ENCODE peak calls at places on chromosomes 3 and 15, in five cellular contexts. One of them, this sample, is unnamed.

GRCh38 chr3:172307143-172307560 is 141.1 kb downstream of the GHSR start:
- DNase-seq in HL-60: no peak
- DNase-seq in HCT116: no peak
- DNase-seq in Panc1: no peak
- DNase-seq in stomach: no peak
- DNase-seq in this sample: no peak

GRCh38 chr15:94478763-94479162 is 247.4 kb downstream of the MCTP2 start:
- DNase-seq in HCT116: no peak
- DNase-seq in HL-60: no peak
- DNase-seq in stomach: no peak
- DNase-seq in Panc1: no peak
- DNase-seq in this sample: no peak

GRCh38 chr3:16177962-16178627 is 3.6 kb downstream of the GALNT15 start:
- DNase-seq in HCT116: peak; percentile 38
- DNase-seq in stomach: peak; percentile 79
- DNase-seq in HL-60: peak; percentile 38
- DNase-seq in Panc1: peak; percentile 45
- DNase-seq in this sample: peak; percentile 89

GRCh38 chr3:126577256-126577655 is 18.5 kb upstream of the C3orf22 start:
- DNase-seq in HL-60: no peak
- DNase-seq in Panc1: no peak
- DNase-seq in HCT116: no peak
- DNase-seq in stomach: no peak
- DNase-seq in this sample: no peak

GRCh38 chr3:71942432-71942831 is 157.5 kb upstream of the PROK2 start:
- DNase-seq in Panc1: no peak
- DNase-seq in HCT116: no peak
- DNase-seq in stomach: no peak
- DNase-seq in HL-60: no peak
- DNase-seq in this sample: no peak

GRCh38 chr3:52433328-52434060 is 11.4 kb downstream of the SEMA3G start:
- DNase-seq in Panc1: no peak
- DNase-seq in HCT116: no peak
- DNase-seq in stomach: no peak
- DNase-seq in HL-60: no peak
- DNase-seq in this sample: peak; percentile 53

GRCh38 chr15:72222433-72222832 is 8.6 kb downstream of the PKM start:
- DNase-seq in HCT116: no peak
- DNase-seq in stomach: no peak
- DNase-seq in Panc1: no peak
- DNase-seq in HL-60: peak; percentile 28
- DNase-seq in this sample: no peak

GRCh38 chr15:50187997-50188396 is 6.0 kb downstream of the SLC27A2 start:
- DNase-seq in HCT116: no peak
- DNase-seq in stomach: no peak
- DNase-seq in HL-60: no peak
- DNase-seq in Panc1: no peak
- DNase-seq in this sample: no peak

GRCh38 chr15:90318591-90318990 is 33.5 kb upstream of the ZNF774 start:
- DNase-seq in HCT116: no peak
- DNase-seq in Panc1: no peak
- DNase-seq in stomach: no peak
- DNase-seq in HL-60: no peak
- DNase-seq in this sample: peak; percentile 40

GRCh38 chr3:63960048-63960711 is 48.0 kb upstream of the SCAANT1 start:
- DNase-seq in HCT116: peak; percentile 4
- DNase-seq in Panc1: peak; percentile 67
- DNase-seq in stomach: peak; percentile 43
- DNase-seq in HL-60: no peak
- DNase-seq in this sample: no peak

DNA sequence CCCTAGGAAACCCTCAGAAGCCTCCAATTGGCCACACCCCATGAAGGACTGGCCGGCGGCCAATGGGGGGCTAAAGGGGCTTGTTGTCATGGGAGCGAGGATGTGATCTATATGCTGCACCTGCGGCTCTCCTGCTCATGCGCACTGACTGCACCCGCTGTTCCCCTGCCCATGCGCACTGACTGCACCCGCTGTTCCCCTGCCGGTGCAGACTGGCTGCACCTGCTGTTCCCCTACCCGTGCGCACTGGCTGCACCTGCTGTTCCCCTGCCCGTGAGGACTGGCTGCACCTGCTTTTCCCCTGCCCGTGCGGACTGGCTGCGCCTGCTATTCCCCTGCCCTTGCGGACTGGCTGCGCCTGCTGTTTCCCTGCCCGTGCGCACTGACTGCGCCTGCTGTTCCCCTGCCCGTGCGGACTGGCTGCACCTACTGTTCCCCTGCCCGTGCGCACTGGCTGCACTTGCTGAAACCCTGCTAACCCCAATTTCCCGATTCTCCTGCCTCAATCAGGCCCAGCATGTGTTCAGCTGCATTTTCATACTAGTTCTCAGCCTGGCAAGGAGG is 16.8 kb upstream of the MCCC1 start:
- DNase-seq in HCT116: no peak
- DNase-seq in HL-60: peak; percentile 29
- DNase-seq in Panc1: no peak
- DNase-seq in stomach: peak; percentile 74
- DNase-seq in this sample: no peak
- H3K27me3 ChIP-seq in HCT116: peaks cover 12% of the 10 kb centered on the region
- H3K27me3 ChIP-seq in HL-60: no peaks in the 10 kb centered on the region
- H3K27me3 ChIP-seq in Panc1: peaks cover 10% of the 10 kb centered on the region
- H3K27me3 ChIP-seq in stomach: no peaks in the 10 kb centered on the region
- H3K27me3 ChIP-seq in this sample: peaks cover 29% of the 10 kb centered on the region

GRCh38 chr15:101045236-101045646 is 126.1 kb downstream of the LRRK1 start:
- DNase-seq in HL-60: no peak
- DNase-seq in stomach: peak; percentile 15
- DNase-seq in Panc1: no peak
- DNase-seq in HCT116: no peak
- DNase-seq in this sample: peak; percentile 41
- TF ChIP-seq POLR2AphosphoS5 in HL-60: no peak
- TF ChIP-seq POLR2AphosphoS5 in stomach: peak; percentile 6
- TF ChIP-seq POLR2AphosphoS5 in Panc1: no peak
- TF ChIP-seq POLR2AphosphoS5 in HCT116: no peak
- TF ChIP-seq POLR2AphosphoS5 in this sample: no peak

GRCh38 chr15:60006808-60007346 is 2.8 kb downstream of the FOXB1 start:
- DNase-seq in HL-60: no peak
- DNase-seq in Panc1: no peak
- DNase-seq in stomach: no peak
- DNase-seq in HCT116: no peak
- DNase-seq in this sample: no peak

GRCh38 chr15:60004019-60004845 is at the start of gene FOXB1:
- DNase-seq in stomach: no peak
- DNase-seq in HL-60: peak; percentile 16
- DNase-seq in Panc1: no peak
- DNase-seq in HCT116: no peak
- DNase-seq in this sample: no peak

GRCh38 chr15:60006203-60006782 is 2.2 kb downstream of the FOXB1 start:
- DNase-seq in HL-60: no peak
- DNase-seq in Panc1: peak; percentile 10
- DNase-seq in HCT116: no peak
- DNase-seq in stomach: no peak
- DNase-seq in this sample: no peak

GRCh38 chr15:60004846-60005351 is 788 bp downstream of the FOXB1 start:
- DNase-seq in HCT116: no peak
- DNase-seq in HL-60: peak; percentile 3
- DNase-seq in Panc1: no peak
- DNase-seq in stomach: no peak
- DNase-seq in this sample: no peak

DNA sequence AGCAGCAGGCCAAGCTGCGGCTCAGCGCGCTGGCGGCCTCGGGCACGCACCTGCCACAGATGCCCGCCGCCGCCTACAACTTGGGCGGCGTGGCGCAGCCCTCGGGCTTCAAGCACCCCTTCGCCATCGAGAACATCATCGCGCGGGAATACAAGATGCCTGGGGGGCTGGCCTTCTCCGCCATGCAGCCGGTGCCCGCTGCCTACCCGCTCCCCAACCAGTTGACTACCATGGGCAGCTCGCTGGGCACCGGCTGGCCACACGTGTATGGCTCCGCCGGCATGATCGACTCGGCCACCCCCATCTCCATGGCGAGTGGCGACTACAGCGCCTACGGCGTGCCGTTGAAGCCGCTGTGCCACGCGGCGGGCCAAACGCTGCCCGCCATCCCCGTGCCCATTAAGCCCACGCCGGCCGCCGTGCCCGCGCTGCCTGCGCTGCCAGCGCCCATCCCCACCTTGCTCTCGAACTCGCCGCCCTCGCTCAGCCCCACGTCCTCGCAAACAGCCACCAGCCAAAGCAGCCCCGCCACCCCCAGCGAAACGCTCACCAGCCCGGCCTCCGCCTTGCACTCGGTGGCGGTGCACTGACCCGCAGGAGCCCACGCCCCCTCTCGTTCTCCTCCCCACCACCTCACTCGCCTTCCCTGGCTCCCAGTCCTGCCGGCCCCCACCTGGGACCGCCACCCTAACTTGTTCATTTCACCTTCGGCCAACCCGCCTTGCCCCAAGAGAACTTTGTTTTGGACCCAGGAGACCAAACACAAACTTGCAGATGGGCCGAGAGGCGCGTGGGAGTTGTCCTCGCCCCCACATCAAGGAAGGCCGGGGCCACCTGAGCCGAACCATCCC is 1.5 kb downstream of the FOXB1 start:
- DNase-seq in HL-60: no peak
- DNase-seq in stomach: no peak
- DNase-seq in HCT116: no peak
- DNase-seq in Panc1: no peak
- DNase-seq in this sample: no peak
- H3K27me3 ChIP-seq in HL-60: peaks cover 91% of the 10 kb centered on the region
- H3K27me3 ChIP-seq in stomach: peaks cover 36% of the 10 kb centered on the region
- H3K27me3 ChIP-seq in HCT116: peaks cover 53% of the 10 kb centered on the region
- H3K27me3 ChIP-seq in Panc1: peaks cover 53% of the 10 kb centered on the region
- H3K27me3 ChIP-seq in this sample: peaks cover 100% of the 10 kb centered on the region

GRCh38 chr3:120420855-120421570 is 29.8 kb downstream of the FSTL1 start:
- DNase-seq in HL-60: no peak
- DNase-seq in Panc1: no peak
- DNase-seq in HCT116: no peak
- DNase-seq in stomach: no peak
- DNase-seq in this sample: no peak
- TF ChIP-seq POLR2AphosphoS5 in HL-60: no peak
- TF ChIP-seq POLR2AphosphoS5 in Panc1: no peak
- TF ChIP-seq POLR2AphosphoS5 in HCT116: no peak
- TF ChIP-seq POLR2AphosphoS5 in stomach: peak; percentile 50
- TF ChIP-seq POLR2AphosphoS5 in this sample: no peak

GRCh38 chr3:38611866-38612265 is 37.6 kb downstream of the SCN5A start:
- DNase-seq in Panc1: no peak
- DNase-seq in HCT116: no peak
- DNase-seq in HL-60: no peak
- DNase-seq in stomach: no peak
- DNase-seq in this sample: no peak

GRCh38 chr3:38614091-38614490 is 35.4 kb downstream of the SCN5A start:
- DNase-seq in stomach: no peak
- DNase-seq in Panc1: no peak
- DNase-seq in HCT116: no peak
- DNase-seq in HL-60: no peak
- DNase-seq in this sample: no peak

GRCh38 chr3:38610934-38611333 is 38.6 kb downstream of the SCN5A start:
- DNase-seq in HCT116: no peak
- DNase-seq in HL-60: no peak
- DNase-seq in stomach: no peak
- DNase-seq in Panc1: no peak
- DNase-seq in this sample: no peak

GRCh38 chr3:38614651-38615352 is 34.7 kb downstream of the SCN5A start:
- DNase-seq in Panc1: no peak
- DNase-seq in HCT116: no peak
- DNase-seq in stomach: no peak
- DNase-seq in HL-60: no peak
- DNase-seq in this sample: peak; percentile 43

DNA sequence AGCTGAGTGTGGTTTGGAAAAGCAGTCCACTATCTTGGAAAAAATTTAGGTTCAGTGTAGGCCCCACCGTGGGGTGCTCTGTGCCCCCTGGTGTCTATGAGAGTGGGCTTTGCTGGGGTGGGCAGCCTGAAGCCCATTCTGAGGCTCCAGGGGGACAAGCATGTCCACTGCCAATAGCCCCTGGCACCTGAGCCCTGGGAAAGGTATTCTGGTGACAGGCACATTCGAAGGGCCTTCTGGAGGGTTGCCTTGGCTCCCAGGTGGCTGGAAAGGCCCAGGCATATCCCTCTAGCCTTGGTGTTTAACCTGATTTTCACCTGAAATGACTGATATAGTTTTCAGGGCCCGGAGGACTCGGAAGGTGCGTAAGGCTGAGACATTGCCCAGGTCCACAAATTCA is 36.1 kb downstream of the SCN5A start:
- DNase-seq in HCT116: no peak
- DNase-seq in stomach: no peak
- DNase-seq in HL-60: no peak
- DNase-seq in Panc1: no peak
- DNase-seq in this sample: peak; percentile 33
- H3K27me3 ChIP-seq in HCT116: no peaks in the 10 kb centered on the region
- H3K27me3 ChIP-seq in stomach: no peaks in the 10 kb centered on the region
- H3K27me3 ChIP-seq in HL-60: no peaks in the 10 kb centered on the region
- H3K27me3 ChIP-seq in Panc1: no peaks in the 10 kb centered on the region
- H3K27me3 ChIP-seq in this sample: no peaks in the 10 kb centered on the region

GRCh38 chr3:112357888-112358287 is 24.9 kb downstream of the CD200 start:
- DNase-seq in HL-60: no peak
- DNase-seq in Panc1: no peak
- DNase-seq in HCT116: no peak
- DNase-seq in stomach: no peak
- DNase-seq in this sample: no peak
- TF ChIP-seq POLR2AphosphoS5 in HL-60: no peak
- TF ChIP-seq POLR2AphosphoS5 in Panc1: no peak
- TF ChIP-seq POLR2AphosphoS5 in HCT116: no peak
- TF ChIP-seq POLR2AphosphoS5 in stomach: no peak
- TF ChIP-seq POLR2AphosphoS5 in this sample: no peak

This sample was measured in suprapubic skin.